ENCODE peak calls at places on chromosome 10, in four cellular contexts. P is HepG2, H is K562, Q is endothelial cell of umbilical vein. R is an unnamed sample.

GRCh38 chr10:102122450-102122849 is 2.3 kb upstream of the LDB1 start:
- DNase-seq in P (no peak), Q (no peak), H (no peak), R (no peak)

GRCh38 chr10:22518167-22518724 is 172.9 kb downstream of the SPAG6 start:
- DNase-seq in Q (no peak), P (no peak), H (no peak), R (no peak)

GRCh38 chr10:26810435-26811026 is 50.2 kb downstream of the ABI1 start:
- DNase-seq in Q (no peak), P (no peak), H (peak), R (no peak)

GRCh38 chr10:110859206-110859946 is 12.4 kb upstream of the PDCD4 start:
- DNase-seq in Q (no peak), H (no peak), P (no peak), R (no peak)

GRCh38 chr10:133274751-133275682 is 1.7 kb downstream of the ADAM8 start:
- DNase-seq in H (peak), Q (no peak), P (no peak), R (peak)

GRCh38 chr10:16891375-16892313 is 74.4 kb upstream of the RSU1 start:
- DNase-seq in P (peak), Q (peak), H (peak), R (no peak)

GRCh38 chr10:33196377-33196706 is 138.1 kb downstream of the NRP1 start:
- DNase-seq in P (no peak), H (no peak), Q (no peak), R (no peak)

GRCh38 chr10:93436577-93436976 is 45.6 kb downstream of the MYOF start:
- DNase-seq in Q (peak), P (no peak), H (no peak), R (no peak)

GRCh38 chr10:133446979-133447378 is 6.8 kb upstream of the SCART1 start:
- DNase-seq in Q (no peak), H (no peak), P (no peak), R (no peak)

GRCh38 chr10:15897282-15897681 is 37.0 kb upstream of the MINDY3 start:
- DNase-seq in P (no peak), Q (peak), H (no peak), R (no peak)

GRCh38 chr10:126499744-126500143 is 111.5 kb upstream of the ADAM12 start:
- DNase-seq in H (no peak), Q (no peak), P (no peak), R (no peak)

GRCh38 chr10:77792155-77792554 is 134.4 kb downstream of the DLG5 start:
- DNase-seq in Q (no peak), H (no peak), P (no peak), R (no peak)

GRCh38 chr10:90421874-90422273 is 436.0 kb downstream of the HTR7 start:
- DNase-seq in P (no peak), Q (no peak), H (no peak), R (no peak)

GRCh38 chr10:88849224-88849623 is 2.4 kb downstream of the ANKRD22 start:
- DNase-seq in Q (no peak), H (no peak), P (no peak), R (no peak)

GRCh38 chr10:49079499-49079898 is 35.8 kb downstream of the VSTM4 start:
- DNase-seq in Q (no peak), H (no peak), P (no peak), R (no peak)

GRCh38 chr10:131760416-131761166 is 140.2 kb upstream of the PPP2R2D start:
- DNase-seq in Q (no peak), P (no peak), H (no peak), R (no peak)

GRCh38 chr10:5196613-5197234 is at the start of gene AKR1C4:
- DNase-seq in H (no peak), P (peak), Q (no peak), R (no peak)

GRCh38 chr10:24721254-24722106 is 2.2 kb downstream of the ARHGAP21 start:
- DNase-seq in P (no peak), H (peak), Q (peak), R (no peak)

GRCh38 chr10:86644412-86645110 is 9.8 kb upstream of the OPN4 start:
- DNase-seq in Q (no peak), H (no peak), P (peak), R (peak)

GRCh38 chr10:113104071-113104470 is 154.0 kb downstream of the TCF7L2 start:
- DNase-seq in P (no peak), H (no peak), Q (no peak), R (no peak)

GRCh38 chr10:84294766-84295447 is 33.5 kb upstream of the CCSER2 start:
- DNase-seq in Q (no peak), H (no peak), P (no peak), R (no peak)

GRCh38 chr10:127234306-127234800 is 38.0 kb upstream of the INSYN2A start:
- DNase-seq in Q (no peak), H (no peak), P (no peak), R (no peak)

GRCh38 chr10:71157435-71157834 is 54.9 kb upstream of the UNC5B start:
- DNase-seq in P (no peak), Q (no peak), H (no peak), R (no peak)

GRCh38 chr10:26829810-26830515 is 30.8 kb downstream of the ABI1 start:
- DNase-seq in H (no peak), Q (no peak), P (no peak), R (no peak)

GRCh38 chr10:33055636-33056035 is 97.6 kb upstream of the ITGB1 start:
- DNase-seq in Q (no peak), H (no peak), P (no peak), R (no peak)

GRCh38 chr10:71735709-71736569 is 16.4 kb upstream of the C10orf105 start:
- DNase-seq in H (no peak), P (no peak), Q (no peak), R (no peak)

GRCh38 chr10:70432101-70432500 is 9.4 kb downstream of the NODAL start:
- DNase-seq in P (peak), H (no peak), Q (no peak), R (no peak)

GRCh38 chr10:125428054-125428453 is 254.9 kb downstream of the TEX36 start:
- DNase-seq in H (no peak), P (no peak), Q (no peak), R (no peak)

GRCh38 chr10:100647928-100648327 is 97.5 kb upstream of the PAX2 start:
- DNase-seq in Q (no peak), H (no peak), P (peak), R (no peak)

GRCh38 chr10:113753020-113753692 is 1.7 kb downstream of the PLEKHS1 start:
- DNase-seq in H (no peak), Q (peak), P (no peak), R (no peak)

GRCh38 chr10:117663750-117664149 is 121.2 kb downstream of the EMX2 start:
- DNase-seq in Q (no peak), P (peak), H (no peak), R (peak)

GRCh38 chr10:110618206-110618605 is 25.9 kb upstream of the RBM20 start:
- DNase-seq in H (no peak), P (no peak), Q (no peak), R (no peak)

GRCh38 chr10:27504897-27505457 is 873 bp downstream of the RAB18 start:
- DNase-seq in Q (peak), H (peak), P (no peak), R (no peak)

GRCh38 chr10:114819313-114819712 is 2.3 kb upstream of the FHIP2A start:
- DNase-seq in H (no peak), Q (no peak), P (no peak), R (no peak)

GRCh38 chr10:45058580-45058979 is 57.9 kb downstream of the ZNF22 start:
- DNase-seq in H (no peak), P (no peak), Q (peak), R (no peak)

GRCh38 chr10:5560844-5561703 is 36.3 kb downstream of the CALML3 start:
- DNase-seq in Q (no peak), H (no peak), P (peak), R (no peak)

GRCh38 chr10:79244068-79244442 is 103.2 kb upstream of the PPIF start:
- DNase-seq in P (no peak), Q (peak), H (no peak), R (no peak)

GRCh38 chr10:127889605-127890195 is 3.0 kb downstream of the CLRN3 start:
- DNase-seq in Q (no peak), H (no peak), P (no peak), R (no peak)

GRCh38 chr10:127853868-127854768 is 38.6 kb downstream of the CLRN3 start:
- DNase-seq in Q (peak), H (peak), P (peak), R (no peak)

GRCh38 chr10:129657297-129657974 is 190.4 kb downstream of the MGMT start:
- DNase-seq in Q (no peak), H (no peak), P (no peak), R (no peak)
- TF ChIP-seq MYC in Q (no peak), H (no peak), P (no peak), R (no peak)

GRCh38 chr10:3813986-3814831 is 29.2 kb upstream of the KLF6 start:
- DNase-seq in Q (no peak), H (no peak), P (peak), R (no peak)
- H2AFZ ChIP-seq in Q (no peak), H (no peak), P (peak), R (no peak)

GRCh38 chr10:35090162-35090954 is at the start of gene CUL2:
- DNase-seq in H (peak), Q (peak), P (peak), R (peak)

GRCh38 chr10:35091994-35092393 is 1.9 kb upstream of the CUL2 start:
- DNase-seq in H (no peak), P (no peak), Q (no peak), R (no peak)

GRCh38 chr10:35092851-35093250 is 2.7 kb upstream of the CUL2 start:
- DNase-seq in Q (no peak), P (no peak), H (peak), R (no peak)

DNA sequence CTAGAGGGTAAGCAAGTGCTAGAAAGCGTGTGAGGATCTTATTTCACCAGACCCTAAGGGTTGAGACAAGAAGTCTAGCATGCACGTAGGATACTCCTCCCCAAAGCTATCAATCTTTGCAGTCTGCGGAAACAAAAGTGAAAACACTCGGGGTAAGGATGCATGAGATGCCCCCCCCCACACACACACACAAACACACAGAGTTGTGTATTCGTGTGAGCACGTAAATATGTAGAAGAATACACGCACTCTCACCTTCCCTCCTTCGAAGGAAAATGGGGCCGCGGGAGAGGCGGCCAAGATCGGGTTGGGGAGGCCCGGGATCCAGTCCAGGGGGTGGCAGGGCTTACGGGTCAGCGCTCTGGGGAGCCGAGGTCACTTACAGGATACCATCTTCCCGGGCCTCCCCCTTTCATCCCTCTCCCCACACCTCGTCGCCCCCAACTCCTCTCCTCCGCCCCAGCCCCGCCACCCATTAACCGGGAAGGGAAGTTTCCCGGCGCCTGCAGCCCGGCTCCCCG is 440 bp downstream of the CUL2 start:
- DNase-seq in Q (peak), P (no peak), H (peak), R (no peak)
- TF ChIP-seq MYC in Q (no peak), P (no peak), H (no peak), R (no peak)

DNA sequence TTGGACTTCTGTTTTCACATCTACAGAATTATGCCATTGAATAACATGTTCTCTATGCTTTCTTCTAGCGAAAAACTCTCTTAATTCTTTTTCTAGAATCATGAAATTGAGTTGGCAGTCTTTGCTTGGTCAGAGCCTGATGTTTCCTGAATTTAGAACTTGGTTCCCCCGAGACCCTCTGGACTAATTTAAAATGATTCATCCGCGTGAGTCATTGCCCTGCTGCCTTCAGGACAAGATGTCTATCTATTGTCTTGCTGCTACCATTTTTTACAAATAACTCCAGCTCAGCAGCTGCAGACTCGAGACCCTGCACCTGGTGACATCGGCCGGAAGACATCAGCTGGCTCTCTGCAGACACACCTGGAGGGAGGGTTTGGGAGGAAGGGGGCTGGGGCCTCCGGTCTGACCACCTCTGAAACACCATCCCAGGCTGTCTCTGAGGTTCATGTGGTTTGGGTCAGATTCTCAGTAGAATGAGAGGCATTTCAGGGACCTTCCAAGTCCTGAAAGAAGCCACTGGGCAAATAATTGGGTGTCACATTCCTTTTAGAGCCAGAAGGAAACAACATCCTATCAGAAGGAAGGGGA is 20.9 kb upstream of the KLF6 start:
- DNase-seq in H (peak), P (no peak), Q (peak), R (no peak)
- H2AFZ ChIP-seq in H (peak), P (no peak), Q (no peak), R (peak)

GRCh38 chr10:67816719-67817118 is 21.3 kb downstream of the DNAJC12 start:
- DNase-seq in H (no peak), P (no peak), Q (no peak), R (no peak)

GRCh38 chr10:67815571-67816059 is 22.4 kb downstream of the DNAJC12 start:
- DNase-seq in H (no peak), Q (peak), P (no peak), R (no peak)

DNA sequence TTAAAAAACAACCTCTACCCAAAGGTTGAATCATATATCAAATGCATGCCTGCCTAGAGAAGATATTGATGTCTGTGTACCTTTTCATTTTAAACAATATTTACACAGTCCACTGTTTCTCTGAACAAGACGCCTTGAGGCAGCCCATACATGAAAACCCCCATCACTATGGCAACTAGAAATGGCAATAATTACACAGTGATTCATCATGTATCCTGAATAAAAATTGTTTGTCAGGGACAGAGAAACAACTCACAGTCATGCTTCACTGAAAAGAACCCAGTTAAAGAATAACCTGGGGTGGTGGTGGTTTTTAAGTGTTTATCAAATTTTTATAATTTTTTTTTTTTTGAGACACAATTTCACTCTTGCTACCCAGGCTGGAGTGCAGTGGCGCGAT is 19.7 kb downstream of the DNAJC12 start:
- DNase-seq in Q (peak), P (peak), H (no peak), R (no peak)
- TF ChIP-seq MYC in Q (no peak), P (no peak), H (no peak), R (no peak)

DNA sequence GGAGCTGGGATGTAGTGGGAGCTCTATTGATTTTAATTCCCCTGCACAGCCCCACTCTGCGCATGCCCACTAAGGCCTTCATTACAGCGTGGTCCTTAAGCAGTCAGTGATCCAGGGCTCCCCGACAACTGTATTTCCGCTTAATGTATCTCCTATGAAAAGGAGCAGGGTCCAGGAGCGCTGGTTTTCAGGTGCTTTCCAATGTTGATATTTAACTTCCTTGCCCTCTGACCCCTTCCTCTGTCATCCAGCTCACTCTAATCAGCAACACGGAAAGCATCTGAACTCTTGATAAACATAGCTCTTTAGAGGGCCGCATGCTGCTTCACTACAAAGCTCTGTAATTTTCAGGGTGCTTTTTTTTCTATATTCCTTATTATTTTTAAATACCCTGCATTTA is 466.1 kb upstream of the CELF2 start:
- DNase-seq in P (no peak), Q (no peak), H (no peak), R (no peak)
- H2AFZ ChIP-seq in P (no peak), Q (no peak), H (no peak), R (no peak)

GRCh38 chr10:120209124-120209523 is 247.9 kb upstream of the PLPP4 start:
- DNase-seq in H (no peak), Q (no peak), P (no peak), R (no peak)
- TF ChIP-seq MYC in H (no peak), Q (no peak), P (no peak), R (no peak)

GRCh38 chr10:119337796-119338432 is 130.5 kb downstream of the GRK5 start:
- DNase-seq in H (no peak), Q (peak), P (no peak), R (no peak)
- H2AFZ ChIP-seq in H (no peak), Q (no peak), P (no peak), R (no peak)